ENCODE peak calls at places on chromosomes 12 and 14, in seven cellular contexts. One of them, this sample, is unnamed.

GRCh38 chr12:89980236-89980635 is 271.6 kb upstream of the ATP2B1 start:
- DNase-seq in neuronal stem cell: no peak
- DNase-seq in stimulated activated CD8-positive, alpha-beta memory T cell treated with anti-CD3 and anti-CD28 coated beads, Interleukin-4, amount 100 ng/mL, for 24 hours: no peak
- DNase-seq in posterior cingulate gyrus: no peak
- DNase-seq in activated CD4-positive, alpha-beta T cell treated with anti-CD3 and anti-CD28 coated beads, Interleukin-2, amount 10 ng/mL, durations not matched to agents 24 days and 14 days: no peak
- DNase-seq in Peyer's patch: no peak
- DNase-seq in colonic mucosa: peak; percentile 38
- DNase-seq in this sample: no peak

GRCh38 chr14:82075566-82075965 is 541.9 kb upstream of the SEL1L start:
- DNase-seq in neuronal stem cell: peak; percentile 73
- DNase-seq in stimulated activated CD8-positive, alpha-beta memory T cell treated with anti-CD3 and anti-CD28 coated beads, Interleukin-4, amount 100 ng/mL, for 24 hours: no peak
- DNase-seq in posterior cingulate gyrus: no peak
- DNase-seq in activated CD4-positive, alpha-beta T cell treated with anti-CD3 and anti-CD28 coated beads, Interleukin-2, amount 10 ng/mL, durations not matched to agents 24 days and 14 days: peak; percentile 70
- DNase-seq in Peyer's patch: no peak
- DNase-seq in colonic mucosa: no peak
- DNase-seq in this sample: no peak

GRCh38 chr12:12918781-12919180 is 27.4 kb downstream of the GPRC5A start:
- DNase-seq in neuronal stem cell: no peak
- DNase-seq in stimulated activated CD8-positive, alpha-beta memory T cell treated with anti-CD3 and anti-CD28 coated beads, Interleukin-4, amount 100 ng/mL, for 24 hours: no peak
- DNase-seq in posterior cingulate gyrus: no peak
- DNase-seq in activated CD4-positive, alpha-beta T cell treated with anti-CD3 and anti-CD28 coated beads, Interleukin-2, amount 10 ng/mL, durations not matched to agents 24 days and 14 days: no peak
- DNase-seq in Peyer's patch: no peak
- DNase-seq in colonic mucosa: no peak
- DNase-seq in this sample: no peak

GRCh38 chr14:105153331-105153731 is 15.2 kb downstream of the JAG2 start:
- DNase-seq in neuronal stem cell: no peak
- DNase-seq in stimulated activated CD8-positive, alpha-beta memory T cell treated with anti-CD3 and anti-CD28 coated beads, Interleukin-4, amount 100 ng/mL, for 24 hours: no peak
- DNase-seq in posterior cingulate gyrus: no peak
- DNase-seq in activated CD4-positive, alpha-beta T cell treated with anti-CD3 and anti-CD28 coated beads, Interleukin-2, amount 10 ng/mL, durations not matched to agents 24 days and 14 days: no peak
- DNase-seq in Peyer's patch: no peak
- DNase-seq in colonic mucosa: no peak
- DNase-seq in this sample: peak; percentile 81

GRCh38 chr14:21248739-21249411 is 20.4 kb downstream of the HNRNPC start:
- DNase-seq in neuronal stem cell: no peak
- DNase-seq in stimulated activated CD8-positive, alpha-beta memory T cell treated with anti-CD3 and anti-CD28 coated beads, Interleukin-4, amount 100 ng/mL, for 24 hours: no peak
- DNase-seq in posterior cingulate gyrus: no peak
- DNase-seq in activated CD4-positive, alpha-beta T cell treated with anti-CD3 and anti-CD28 coated beads, Interleukin-2, amount 10 ng/mL, durations not matched to agents 24 days and 14 days: no peak
- DNase-seq in Peyer's patch: no peak
- DNase-seq in colonic mucosa: no peak
- DNase-seq in this sample: no peak

GRCh38 chr14:98711453-98711852 is 560.5 kb downstream of the BCL11B start:
- DNase-seq in neuronal stem cell: no peak
- DNase-seq in stimulated activated CD8-positive, alpha-beta memory T cell treated with anti-CD3 and anti-CD28 coated beads, Interleukin-4, amount 100 ng/mL, for 24 hours: no peak
- DNase-seq in posterior cingulate gyrus: no peak
- DNase-seq in activated CD4-positive, alpha-beta T cell treated with anti-CD3 and anti-CD28 coated beads, Interleukin-2, amount 10 ng/mL, durations not matched to agents 24 days and 14 days: peak; percentile 81
- DNase-seq in Peyer's patch: no peak
- DNase-seq in colonic mucosa: no peak
- DNase-seq in this sample: no peak

GRCh38 chr12:131139363-131140068 is 185.8 kb downstream of the ADGRD1 start:
- DNase-seq in neuronal stem cell: no peak
- DNase-seq in stimulated activated CD8-positive, alpha-beta memory T cell treated with anti-CD3 and anti-CD28 coated beads, Interleukin-4, amount 100 ng/mL, for 24 hours: no peak
- DNase-seq in posterior cingulate gyrus: no peak
- DNase-seq in activated CD4-positive, alpha-beta T cell treated with anti-CD3 and anti-CD28 coated beads, Interleukin-2, amount 10 ng/mL, durations not matched to agents 24 days and 14 days: no peak
- DNase-seq in Peyer's patch: no peak
- DNase-seq in colonic mucosa: no peak
- DNase-seq in this sample: no peak

GRCh38 chr14:102630405-102630804 is 38.0 kb downstream of the RCOR1 start:
- DNase-seq in neuronal stem cell: no peak
- DNase-seq in stimulated activated CD8-positive, alpha-beta memory T cell treated with anti-CD3 and anti-CD28 coated beads, Interleukin-4, amount 100 ng/mL, for 24 hours: no peak
- DNase-seq in posterior cingulate gyrus: no peak
- DNase-seq in activated CD4-positive, alpha-beta T cell treated with anti-CD3 and anti-CD28 coated beads, Interleukin-2, amount 10 ng/mL, durations not matched to agents 24 days and 14 days: no peak
- DNase-seq in Peyer's patch: no peak
- DNase-seq in colonic mucosa: no peak
- DNase-seq in this sample: no peak

GRCh38 chr12:28176295-28176694 is 14.0 kb upstream of the CCDC91 start:
- DNase-seq in neuronal stem cell: no peak
- DNase-seq in stimulated activated CD8-positive, alpha-beta memory T cell treated with anti-CD3 and anti-CD28 coated beads, Interleukin-4, amount 100 ng/mL, for 24 hours: no peak
- DNase-seq in posterior cingulate gyrus: no peak
- DNase-seq in activated CD4-positive, alpha-beta T cell treated with anti-CD3 and anti-CD28 coated beads, Interleukin-2, amount 10 ng/mL, durations not matched to agents 24 days and 14 days: no peak
- DNase-seq in Peyer's patch: no peak
- DNase-seq in colonic mucosa: no peak
- DNase-seq in this sample: no peak

GRCh38 chr12:10031771-10032175 is 1.3 kb downstream of the CLEC9A start:
- DNase-seq in neuronal stem cell: no peak
- DNase-seq in stimulated activated CD8-positive, alpha-beta memory T cell treated with anti-CD3 and anti-CD28 coated beads, Interleukin-4, amount 100 ng/mL, for 24 hours: no peak
- DNase-seq in posterior cingulate gyrus: no peak
- DNase-seq in activated CD4-positive, alpha-beta T cell treated with anti-CD3 and anti-CD28 coated beads, Interleukin-2, amount 10 ng/mL, durations not matched to agents 24 days and 14 days: no peak
- DNase-seq in Peyer's patch: no peak
- DNase-seq in colonic mucosa: no peak
- DNase-seq in this sample: no peak

GRCh38 chr14:72608391-72609204 is 285.3 kb downstream of the DPF3 start:
- DNase-seq in neuronal stem cell: no peak
- DNase-seq in stimulated activated CD8-positive, alpha-beta memory T cell treated with anti-CD3 and anti-CD28 coated beads, Interleukin-4, amount 100 ng/mL, for 24 hours: no peak
- DNase-seq in posterior cingulate gyrus: no peak
- DNase-seq in activated CD4-positive, alpha-beta T cell treated with anti-CD3 and anti-CD28 coated beads, Interleukin-2, amount 10 ng/mL, durations not matched to agents 24 days and 14 days: no peak
- DNase-seq in Peyer's patch: no peak
- DNase-seq in colonic mucosa: peak; percentile 12
- DNase-seq in this sample: no peak